ENCODE peak calls at places on chromosomes 16 and 17, in four cellular contexts. C is heart right ventricle, G is Panc1, W is body of pancreas. K is an unnamed sample.

GRCh38 chr17:77419547-77420475 is 279.0 kb downstream of the SEC14L1 start:
- ATAC-seq in W (no peak), G (peak; percentile 20), C (no peak), K (no peak)

GRCh38 chr17:36869856-36870617 is 67.2 kb upstream of the LHX1 start:
- ATAC-seq in G (no peak), W (no peak), C (no peak), K (no peak)

GRCh38 chr17:82875418-82875856 is 35.6 kb upstream of the ZNF750 start:
- ATAC-seq in G (no peak), W (no peak), C (no peak), K (no peak)

GRCh38 chr17:60086822-60087591 is 8.3 kb upstream of the HEATR6 start:
- ATAC-seq in G (no peak), W (no peak), C (no peak), K (no peak)

GRCh38 chr16:28096974-28097373 is 33.5 kb upstream of the GSG1L start:
- ATAC-seq in G (no peak), C (no peak), W (no peak), K (no peak)

GRCh38 chr16:28534542-28535373 is 4.0 kb downstream of the NUPR1 start:
- ATAC-seq in W (peak; percentile 7), G (no peak), C (no peak), K (peak; percentile 58)

GRCh38 chr17:6555331-6556120 is 829 bp downstream of the PITPNM3 start:
- ATAC-seq in W (peak; percentile 47), G (peak; percentile 70), C (peak; percentile 40), K (peak; percentile 38)

GRCh38 chr16:53055603-53056527 is 1.1 kb downstream of the CHD9 start:
- ATAC-seq in C (peak; percentile 43), G (no peak), W (no peak), K (peak; percentile 16)

GRCh38 chr17:50663812-50664374 is 29.2 kb downstream of the ABCC3 start:
- ATAC-seq in W (no peak), C (no peak), G (no peak), K (no peak)

GRCh38 chr17:68599091-68599872 is 1.9 kb downstream of the FAM20A start:
- ATAC-seq in G (no peak), W (no peak), C (peak; percentile 6), K (peak; percentile 52)

GRCh38 chr17:56983380-56983779 is 5.4 kb downstream of the SCPEP1 start:
- ATAC-seq in W (no peak), C (no peak), G (no peak), K (no peak)

GRCh38 chr17:7095642-7096041 is 15.6 kb upstream of the CLEC10A start:
- ATAC-seq in W (no peak), G (no peak), C (peak; percentile 68), K (no peak)

GRCh38 chr17:73309727-73310555 is 1.9 kb downstream of the CDC42EP4 start:
- ATAC-seq in G (no peak), C (no peak), W (peak; percentile 32), K (no peak)

GRCh38 chr17:68326681-68327080 is 35.4 kb downstream of the ARSG start:
- ATAC-seq in G (no peak), C (no peak), W (no peak), K (no peak)

DNA sequence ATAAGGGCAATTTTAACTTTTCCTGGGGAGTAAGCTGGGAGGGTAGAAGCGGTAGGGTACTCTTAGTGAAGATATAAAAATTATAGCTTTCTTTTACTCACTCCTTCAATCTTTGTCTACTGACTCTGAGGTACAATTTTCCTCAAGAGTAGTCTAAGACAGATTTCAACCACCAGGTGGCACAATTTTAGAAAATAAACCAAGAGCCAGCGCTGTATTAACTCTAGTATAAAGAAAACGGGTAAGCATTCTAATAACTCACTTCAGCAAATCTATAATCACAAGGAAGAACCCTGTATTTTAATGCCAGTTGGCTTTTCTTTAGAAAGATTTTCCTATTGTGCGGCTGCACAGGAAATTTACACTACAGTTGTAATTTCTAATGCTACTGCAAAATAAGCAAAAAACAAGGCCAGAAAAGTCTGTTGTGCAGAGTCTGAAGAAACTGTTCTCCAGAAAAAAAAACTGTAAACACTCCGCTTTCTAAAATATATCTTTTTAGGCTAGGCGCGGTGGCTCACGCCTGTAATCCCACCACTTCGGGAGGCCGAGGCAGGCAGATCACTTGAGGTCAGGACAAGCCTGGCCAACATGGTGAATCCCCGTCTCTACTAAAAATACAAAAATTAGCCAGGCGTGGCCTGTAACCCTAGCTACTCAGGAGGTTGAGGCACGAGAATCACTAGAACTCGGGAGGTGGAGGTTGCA is 1.9 kb downstream of the CMC2 start:
- ATAC-seq in C (no peak), W (no peak), G (no peak), K (no peak)
- H3K27ac ChIP-seq in C (no peak overlapping the region), W (no peak overlapping the region), G (peak overlapping the region; percentile 88), K (peak overlapping the region; percentile 46)

DNA sequence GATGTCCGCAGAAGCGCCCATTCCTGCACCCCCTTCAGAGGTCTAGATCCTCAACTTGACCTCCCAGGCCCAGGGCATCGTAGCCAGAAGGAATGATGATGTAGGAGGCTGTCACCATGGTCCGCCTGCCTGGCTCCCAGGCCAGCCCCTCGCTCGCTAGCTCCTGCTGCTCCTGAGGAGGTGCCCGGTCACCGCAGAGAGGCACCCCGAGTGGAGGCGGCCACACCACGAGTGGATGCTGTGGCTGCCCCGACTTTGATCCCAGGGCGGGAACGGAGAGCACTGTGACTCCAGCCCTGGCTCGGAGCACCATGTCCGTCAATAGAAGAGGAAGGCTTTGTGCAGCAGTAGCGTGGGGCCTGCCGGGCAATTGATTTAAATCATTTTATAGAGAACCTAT is 122.7 kb upstream of the GSE1 start:
- ATAC-seq in W (no peak), C (no peak), G (no peak), K (no peak)
- H3K4me1 ChIP-seq in W (peaks cover 29% of the 10 kb centered on the region), C (peaks cover 28% of the 10 kb centered on the region), G (peaks cover 4% of the 10 kb centered on the region), K (peaks cover 29% of the 10 kb centered on the region)

DNA sequence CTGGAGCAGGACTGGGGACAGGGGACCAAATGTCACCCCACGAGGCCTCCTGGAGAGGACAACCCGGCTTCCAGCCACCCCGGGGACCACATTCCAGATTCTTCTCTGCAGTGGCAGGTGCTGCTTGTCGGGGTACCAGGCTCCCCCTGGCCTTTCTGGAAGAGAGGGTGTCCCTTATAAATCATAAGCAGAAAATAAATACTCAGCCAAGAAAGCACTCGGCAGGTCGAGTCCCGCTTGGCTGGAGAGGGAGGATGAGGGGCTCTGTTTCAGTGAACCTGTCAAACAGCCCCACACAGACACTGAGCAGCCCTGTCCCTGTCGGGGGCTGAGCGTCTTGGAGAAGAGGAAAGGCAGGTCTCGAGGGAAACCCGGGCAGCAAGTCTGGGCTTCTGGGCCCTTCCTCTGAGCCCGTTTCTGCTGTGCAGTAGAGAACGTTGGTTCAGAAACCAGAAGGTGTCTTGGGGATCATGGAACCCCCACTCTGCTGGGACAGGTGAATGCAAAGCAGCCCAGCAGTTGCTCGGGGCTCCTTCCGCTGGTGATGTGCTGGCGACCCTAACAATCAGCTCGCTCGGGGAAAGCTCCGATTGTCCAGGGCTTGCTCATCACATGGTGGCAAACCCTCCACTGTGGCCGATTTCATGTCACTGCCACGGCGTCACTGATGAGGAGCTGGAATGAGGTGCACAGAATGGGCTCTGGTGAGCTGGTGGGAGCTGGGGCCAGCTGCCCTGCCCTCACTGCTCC is 36.6 kb downstream of the COX4I1 start:
- ATAC-seq in C (no peak), G (no peak), W (no peak), K (no peak)
- H3K27me3 ChIP-seq in C (peaks cover 53% of the 10 kb centered on the region), G (peaks cover 5% of the 10 kb centered on the region), W (peaks cover 4% of the 10 kb centered on the region), K (peaks cover 55% of the 10 kb centered on the region)

GRCh38 chr16:84505249-84506156 is 1.0 kb upstream of the MEAK7 start:
- ATAC-seq in G (no peak), W (no peak), C (no peak), K (no peak)

GRCh38 chr16:84508502-84508901 is 4.0 kb upstream of the MEAK7 start:
- ATAC-seq in W (no peak), G (no peak), C (no peak), K (no peak)

GRCh38 chr16:84504420-84505248 is at the start of gene MEAK7:
- ATAC-seq in W (peak; percentile 99), C (peak; percentile 98), G (peak; percentile 94), K (peak; percentile 99)

GRCh38 chr16:84509032-84509950 is 4.8 kb upstream of the MEAK7 start:
- ATAC-seq in W (no peak), G (no peak), C (no peak), K (no peak)

GRCh38 chr16:84507011-84507982 is 2.8 kb upstream of the MEAK7 start:
- ATAC-seq in W (no peak), C (no peak), G (no peak), K (no peak)
- H3K27ac ChIP-seq in W (no peak overlapping the region), C (no peak overlapping the region), G (no peak overlapping the region), K (no peak overlapping the region)

DNA sequence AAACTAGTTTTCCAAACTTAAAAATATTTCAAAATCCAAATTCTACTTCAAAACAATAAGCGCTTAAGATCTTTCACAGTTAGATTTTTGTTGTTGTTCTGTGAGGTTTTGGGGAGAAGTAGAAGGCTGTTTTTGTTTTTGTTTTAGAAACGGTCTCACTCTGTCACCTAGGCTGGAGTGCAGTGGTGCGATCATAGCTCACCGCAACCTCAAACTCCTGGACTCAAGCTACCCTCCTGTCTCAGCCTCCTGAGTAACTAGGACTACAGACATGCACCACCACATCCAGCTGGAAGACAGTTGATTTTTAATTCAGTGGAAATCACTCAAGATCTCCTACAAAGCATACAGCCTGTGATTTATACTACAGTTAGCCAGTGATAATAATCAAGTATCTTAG is 2.7 kb downstream of the SHCBP1 start:
- ATAC-seq in G (no peak), C (no peak), W (no peak), K (no peak)
- H3K4me1 ChIP-seq in G (peaks cover 7% of the 10 kb centered on the region), C (peaks cover 6% of the 10 kb centered on the region), W (peaks cover 18% of the 10 kb centered on the region), K (no peaks in the 10 kb centered on the region)

GRCh38 chr17:76134911-76135809 is 5.9 kb downstream of the FOXJ1 start:
- ATAC-seq in C (no peak), G (no peak), W (no peak), K (no peak)

GRCh38 chr17:76137351-76138233 is 3.5 kb downstream of the FOXJ1 start:
- ATAC-seq in C (no peak), W (no peak), G (no peak), K (no peak)

GRCh38 chr17:76135810-76136188 is 5.2 kb downstream of the FOXJ1 start:
- ATAC-seq in C (no peak), W (no peak), G (no peak), K (no peak)

GRCh38 chr17:76137026-76137350 is 4.1 kb downstream of the FOXJ1 start:
- ATAC-seq in G (no peak), W (no peak), C (no peak), K (no peak)

GRCh38 chr17:76136276-76137025 is 4.6 kb downstream of the FOXJ1 start:
- ATAC-seq in W (no peak), G (no peak), C (no peak), K (no peak)
- H3K27me3 ChIP-seq in W (peaks cover 22% of the 10 kb centered on the region), G (no peaks in the 10 kb centered on the region), C (peaks cover 92% of the 10 kb centered on the region), K (peaks cover 97% of the 10 kb centered on the region)

DNA sequence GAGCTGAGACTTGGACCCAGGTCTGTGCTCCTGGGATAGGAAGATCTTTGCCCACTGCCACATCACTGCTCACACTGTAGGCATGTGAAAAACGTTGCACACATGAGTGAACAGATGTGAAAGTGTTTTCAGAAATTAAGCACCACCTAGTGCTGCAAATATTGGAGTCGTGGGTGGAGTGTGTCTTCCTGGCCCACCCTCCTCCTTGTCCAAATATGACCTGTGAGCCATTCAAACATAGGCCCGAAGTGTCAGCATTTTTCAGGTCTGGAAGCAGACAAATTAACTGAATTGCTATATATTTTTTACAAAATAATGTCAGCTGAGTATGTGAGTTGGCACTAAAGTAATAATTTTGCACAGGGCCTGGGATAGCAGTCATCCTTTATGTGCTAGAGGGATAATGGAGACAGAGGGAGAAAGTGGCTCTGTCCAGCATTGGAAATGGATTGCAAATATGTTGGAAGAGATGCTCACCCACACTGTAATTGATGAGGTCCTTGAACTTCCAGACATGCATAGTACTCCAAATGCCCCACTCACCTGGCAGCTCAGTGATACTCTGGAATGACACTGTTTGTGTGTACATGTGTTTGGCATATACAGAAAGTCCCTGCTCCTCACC is 58.7 kb downstream of the ACSM1 start:
- ATAC-seq in C (no peak), G (no peak), W (no peak), K (no peak)
- H3K27ac ChIP-seq in C (no peak overlapping the region), G (no peak overlapping the region), W (no peak overlapping the region), K (no peak overlapping the region)

GRCh38 chr16:56608043-56608875 is at the start of gene MT2A:
- ATAC-seq in G (peak; percentile 77), W (peak; percentile 91), C (peak; percentile 87), K (peak; percentile 83)
- H3K4me1 ChIP-seq in G (peaks cover 62% of the 10 kb centered on the region), W (peaks cover 46% of the 10 kb centered on the region), C (peaks cover 52% of the 10 kb centered on the region), K (no peaks in the 10 kb centered on the region)